ENCODE peak calls at places on chromosomes 3 and 15, in six cellular contexts. One of them, this sample, is unnamed.

GRCh38 chr15:96121521-96121920 is 209.0 kb upstream of the NR2F2 start:
- DNase-seq in H1: no peak
- DNase-seq in HepG2: no peak
- DNase-seq in HCT116: no peak
- DNase-seq in WTC11: no peak
- DNase-seq in GM12878: no peak
- DNase-seq in this sample: no peak

GRCh38 chr15:56428821-56429458 is 36.0 kb downstream of the MNS1 start:
- DNase-seq in H1: no peak
- DNase-seq in HepG2: peak
- DNase-seq in HCT116: peak
- DNase-seq in WTC11: no peak
- DNase-seq in GM12878: peak
- DNase-seq in this sample: peak

GRCh38 chr3:98326036-98326435 is 27.6 kb upstream of the OR5K4 start:
- DNase-seq in H1: no peak
- DNase-seq in HepG2: no peak
- DNase-seq in HCT116: no peak
- DNase-seq in WTC11: no peak
- DNase-seq in GM12878: no peak
- DNase-seq in this sample: no peak

GRCh38 chr3:58404396-58404795 is 29.2 kb downstream of the PDHB start:
- DNase-seq in H1: no peak
- DNase-seq in HepG2: no peak
- DNase-seq in HCT116: no peak
- DNase-seq in WTC11: no peak
- DNase-seq in GM12878: no peak
- DNase-seq in this sample: no peak

GRCh38 chr3:96863129-96863740 is 48.8 kb downstream of the EPHA6 start:
- DNase-seq in H1: peak
- DNase-seq in HepG2: peak
- DNase-seq in HCT116: no peak
- DNase-seq in WTC11: peak
- DNase-seq in GM12878: no peak
- DNase-seq in this sample: peak

GRCh38 chr3:172746476-172746875 is 4.0 kb upstream of the ECT2 start:
- DNase-seq in H1: no peak
- DNase-seq in HepG2: no peak
- DNase-seq in HCT116: no peak
- DNase-seq in WTC11: no peak
- DNase-seq in GM12878: no peak
- DNase-seq in this sample: no peak

GRCh38 chr3:158731938-158732855 is at the start of gene RARRES1:
- DNase-seq in H1: peak
- DNase-seq in HepG2: no peak
- DNase-seq in HCT116: no peak
- DNase-seq in WTC11: peak
- DNase-seq in GM12878: no peak
- DNase-seq in this sample: no peak

GRCh38 chr3:150168694-150169093 is 198.0 kb upstream of the PFN2 start:
- DNase-seq in H1: no peak
- DNase-seq in HepG2: no peak
- DNase-seq in HCT116: no peak
- DNase-seq in WTC11: no peak
- DNase-seq in GM12878: no peak
- DNase-seq in this sample: peak

GRCh38 chr3:151630938-151631417 is 102.7 kb upstream of the AADACL2 start:
- DNase-seq in H1: no peak
- DNase-seq in HepG2: peak
- DNase-seq in HCT116: no peak
- DNase-seq in WTC11: no peak
- DNase-seq in GM12878: no peak
- DNase-seq in this sample: peak

GRCh38 chr15:36407647-36408046 is 171.8 kb upstream of the CDIN1 start:
- DNase-seq in H1: no peak
- DNase-seq in HepG2: peak
- DNase-seq in HCT116: no peak
- DNase-seq in WTC11: no peak
- DNase-seq in GM12878: no peak
- DNase-seq in this sample: peak

GRCh38 chr15:42729409-42729808 is 7.5 kb downstream of the CDAN1 start:
- DNase-seq in H1: peak
- DNase-seq in HepG2: no peak
- DNase-seq in HCT116: no peak
- DNase-seq in WTC11: no peak
- DNase-seq in GM12878: no peak
- DNase-seq in this sample: no peak

GRCh38 chr3:194447657-194448056 is 39.1 kb downstream of the ATP13A3 start:
- DNase-seq in H1: no peak
- DNase-seq in HepG2: no peak
- DNase-seq in HCT116: no peak
- DNase-seq in WTC11: no peak
- DNase-seq in GM12878: no peak
- DNase-seq in this sample: no peak

GRCh38 chr3:43106293-43106628 is 382 bp upstream of the POMGNT2 start:
- DNase-seq in H1: no peak
- DNase-seq in HepG2: no peak
- DNase-seq in HCT116: peak
- DNase-seq in WTC11: no peak
- DNase-seq in GM12878: no peak
- DNase-seq in this sample: no peak

GRCh38 chr15:73969151-73969759 is 22.8 kb downstream of the STOML1 start:
- DNase-seq in H1: no peak
- DNase-seq in HepG2: no peak
- DNase-seq in HCT116: no peak
- DNase-seq in WTC11: no peak
- DNase-seq in GM12878: no peak
- DNase-seq in this sample: no peak

GRCh38 chr3:60792287-60792852 is 458.9 kb downstream of the FHIT start:
- DNase-seq in H1: no peak
- DNase-seq in HepG2: no peak
- DNase-seq in HCT116: no peak
- DNase-seq in WTC11: no peak
- DNase-seq in GM12878: no peak
- DNase-seq in this sample: no peak

GRCh38 chr3:42847731-42848130 is 27.9 kb downstream of the CYP8B1 start:
- DNase-seq in H1: peak
- DNase-seq in HepG2: no peak
- DNase-seq in HCT116: no peak
- DNase-seq in WTC11: peak
- DNase-seq in GM12878: no peak
- DNase-seq in this sample: no peak

GRCh38 chr3:155078959-155079794 is 942 bp upstream of the MME start:
- DNase-seq in H1: peak
- DNase-seq in HepG2: no peak
- DNase-seq in HCT116: no peak
- DNase-seq in WTC11: peak
- DNase-seq in GM12878: no peak
- DNase-seq in this sample: peak

GRCh38 chr15:76566276-76566675 is 229.7 kb downstream of the ISL2 start:
- DNase-seq in H1: no peak
- DNase-seq in HepG2: no peak
- DNase-seq in HCT116: no peak
- DNase-seq in WTC11: no peak
- DNase-seq in GM12878: no peak
- DNase-seq in this sample: no peak

GRCh38 chr15:39896837-39897236 is 23.2 kb downstream of the GPR176 start:
- DNase-seq in H1: no peak
- DNase-seq in HepG2: no peak
- DNase-seq in HCT116: no peak
- DNase-seq in WTC11: no peak
- DNase-seq in GM12878: no peak
- DNase-seq in this sample: no peak

GRCh38 chr3:8460815-8461482 is 40.7 kb upstream of the LMCD1 start:
- DNase-seq in H1: no peak
- DNase-seq in HepG2: no peak
- DNase-seq in HCT116: no peak
- DNase-seq in WTC11: no peak
- DNase-seq in GM12878: no peak
- DNase-seq in this sample: no peak

GRCh38 chr3:194579091-194579606 is 54.1 kb downstream of the TMEM44 start:
- DNase-seq in H1: no peak
- DNase-seq in HepG2: no peak
- DNase-seq in HCT116: no peak
- DNase-seq in WTC11: no peak
- DNase-seq in GM12878: no peak
- DNase-seq in this sample: no peak

GRCh38 chr15:69903476-69904295 is 194.0 kb downstream of the TLE3 start:
- DNase-seq in H1: no peak
- DNase-seq in HepG2: no peak
- DNase-seq in HCT116: no peak
- DNase-seq in WTC11: no peak
- DNase-seq in GM12878: no peak
- DNase-seq in this sample: no peak

GRCh38 chr3:153291052-153291689 is 129.1 kb downstream of the RAP2B start:
- DNase-seq in H1: no peak
- DNase-seq in HepG2: peak
- DNase-seq in HCT116: peak
- DNase-seq in WTC11: no peak
- DNase-seq in GM12878: no peak
- DNase-seq in this sample: peak

GRCh38 chr3:7637694-7638093 is 776.8 kb downstream of the GRM7 start:
- DNase-seq in H1: no peak
- DNase-seq in HepG2: no peak
- DNase-seq in HCT116: no peak
- DNase-seq in WTC11: no peak
- DNase-seq in GM12878: no peak
- DNase-seq in this sample: no peak

GRCh38 chr3:152973575-152973974 is 138.6 kb downstream of the P2RY1 start:
- DNase-seq in H1: no peak
- DNase-seq in HepG2: no peak
- DNase-seq in HCT116: no peak
- DNase-seq in WTC11: no peak
- DNase-seq in GM12878: no peak
- DNase-seq in this sample: no peak

GRCh38 chr3:52140000-52140399 is 14.2 kb downstream of the POC1A start:
- DNase-seq in H1: no peak
- DNase-seq in HepG2: no peak
- DNase-seq in HCT116: no peak
- DNase-seq in WTC11: no peak
- DNase-seq in GM12878: no peak
- DNase-seq in this sample: no peak

GRCh38 chr3:33578325-33579180 is 138.3 kb upstream of the UBP1 start:
- DNase-seq in H1: no peak
- DNase-seq in HepG2: peak
- DNase-seq in HCT116: no peak
- DNase-seq in WTC11: no peak
- DNase-seq in GM12878: no peak
- DNase-seq in this sample: no peak

GRCh38 chr3:52061116-52061910 is 4.9 kb upstream of the DUSP7 start:
- DNase-seq in H1: no peak
- DNase-seq in HepG2: no peak
- DNase-seq in HCT116: no peak
- DNase-seq in WTC11: no peak
- DNase-seq in GM12878: no peak
- DNase-seq in this sample: no peak

GRCh38 chr3:71247221-71247947 is 336.1 kb downstream of the FOXP1 start:
- DNase-seq in H1: no peak
- DNase-seq in HepG2: peak
- DNase-seq in HCT116: no peak
- DNase-seq in WTC11: peak
- DNase-seq in GM12878: no peak
- DNase-seq in this sample: peak

GRCh38 chr15:67172172-67172571 is 82.3 kb downstream of the AAGAB start:
- DNase-seq in H1: no peak
- DNase-seq in HepG2: no peak
- DNase-seq in HCT116: no peak
- DNase-seq in WTC11: no peak
- DNase-seq in GM12878: no peak
- DNase-seq in this sample: no peak
- TF ChIP-seq ATF3 in H1: no peak
- TF ChIP-seq ATF3 in HepG2: no peak
- TF ChIP-seq ATF3 in HCT116: no peak
- TF ChIP-seq ATF3 in WTC11: no peak
- TF ChIP-seq ATF3 in GM12878: no peak
- TF ChIP-seq ATF3 in this sample: no peak

GRCh38 chr15:55407631-55407948 is 569 bp downstream of the CCPG1 start:
- DNase-seq in H1: no peak
- DNase-seq in HepG2: no peak
- DNase-seq in HCT116: no peak
- DNase-seq in WTC11: no peak
- DNase-seq in GM12878: no peak
- DNase-seq in this sample: no peak
- TF ChIP-seq ATF3 in H1: no peak
- TF ChIP-seq ATF3 in HepG2: no peak
- TF ChIP-seq ATF3 in HCT116: no peak
- TF ChIP-seq ATF3 in WTC11: no peak
- TF ChIP-seq ATF3 in GM12878: no peak
- TF ChIP-seq ATF3 in this sample: no peak

DNA sequence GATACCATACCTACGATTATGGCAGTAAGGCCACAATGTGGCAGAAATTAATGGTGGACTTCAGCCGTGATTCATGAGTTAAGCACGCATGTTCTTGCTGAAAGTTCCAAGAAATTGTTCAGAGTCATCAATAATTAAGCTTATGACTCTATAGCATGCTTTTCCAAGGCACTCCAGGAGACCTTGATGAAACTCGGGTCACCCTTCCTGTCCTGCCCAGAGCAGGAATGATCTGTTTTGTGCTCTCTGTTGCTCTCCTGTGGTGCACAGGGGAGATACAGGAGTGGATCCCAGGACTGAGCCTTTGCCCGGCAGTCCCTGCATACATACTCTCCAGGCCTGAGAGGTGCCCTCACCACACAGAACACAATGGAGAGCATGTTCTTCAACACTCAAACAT is 141.6 kb upstream of the SLC2A2 start:
- DNase-seq in H1: no peak
- DNase-seq in HepG2: peak
- DNase-seq in HCT116: no peak
- DNase-seq in WTC11: peak
- DNase-seq in GM12878: no peak
- DNase-seq in this sample: peak
- TF ChIP-seq ATF3 in H1: no peak
- TF ChIP-seq ATF3 in HepG2: no peak
- TF ChIP-seq ATF3 in HCT116: no peak
- TF ChIP-seq ATF3 in WTC11: no peak
- TF ChIP-seq ATF3 in GM12878: no peak
- TF ChIP-seq ATF3 in this sample: no peak

GRCh38 chr15:98546325-98546724 is 102.0 kb upstream of the IGF1R start:
- DNase-seq in H1: no peak
- DNase-seq in HepG2: no peak
- DNase-seq in HCT116: no peak
- DNase-seq in WTC11: no peak
- DNase-seq in GM12878: no peak
- DNase-seq in this sample: no peak

GRCh38 chr15:98548172-98548971 is 100.0 kb upstream of the IGF1R start:
- DNase-seq in H1: peak
- DNase-seq in HepG2: no peak
- DNase-seq in HCT116: no peak
- DNase-seq in WTC11: peak
- DNase-seq in GM12878: no peak
- DNase-seq in this sample: no peak

GRCh38 chr15:98547741-98548166 is 100.6 kb upstream of the IGF1R start:
- DNase-seq in H1: peak
- DNase-seq in HepG2: no peak
- DNase-seq in HCT116: no peak
- DNase-seq in WTC11: peak
- DNase-seq in GM12878: no peak
- DNase-seq in this sample: no peak

GRCh38 chr15:98549003-98549402 is 99.3 kb upstream of the IGF1R start:
- DNase-seq in H1: no peak
- DNase-seq in HepG2: no peak
- DNase-seq in HCT116: no peak
- DNase-seq in WTC11: no peak
- DNase-seq in GM12878: no peak
- DNase-seq in this sample: no peak

GRCh38 chr15:98547255-98547654 is 101.1 kb upstream of the IGF1R start:
- DNase-seq in H1: no peak
- DNase-seq in HepG2: no peak
- DNase-seq in HCT116: no peak
- DNase-seq in WTC11: no peak
- DNase-seq in GM12878: no peak
- DNase-seq in this sample: no peak
- TF ChIP-seq ATF3 in H1: no peak
- TF ChIP-seq ATF3 in HepG2: no peak
- TF ChIP-seq ATF3 in HCT116: no peak
- TF ChIP-seq ATF3 in WTC11: no peak
- TF ChIP-seq ATF3 in GM12878: no peak
- TF ChIP-seq ATF3 in this sample: no peak